ENCODE peak calls at places on chromosomes 13 and 19, in six cellular contexts. H, C, L, I, V and R are unnamed samples.

GRCh38 chr19:42191855-42192254 is 25.6 kb downstream of the DEDD2 start:
- DNase-seq in L (peak; percentile 98), C (no peak), H (no peak), V (no peak), I (peak; percentile 83), R (peak; percentile 65)

GRCh38 chr19:15180451-15181390 is 20.1 kb downstream of the NOTCH3 start:
- DNase-seq in L (no peak), V (no peak), I (peak; percentile 22), H (no peak), C (no peak), R (no peak)

GRCh38 chr19:6501740-6502648 is at the start of gene TUBB4A:
- DNase-seq in V (peak; percentile 23), L (no peak), H (peak; percentile 17), C (peak; percentile 46), I (no peak), R (peak; percentile 58)

GRCh38 chr13:70604448-70604847 is 496.2 kb upstream of the KLHL1 start:
- DNase-seq in L (no peak), C (no peak), V (no peak), H (no peak), I (no peak), R (no peak)

GRCh38 chr13:51557875-51558604 is 26.2 kb upstream of the WDFY2 start:
- DNase-seq in H (no peak), L (peak; percentile 90), C (no peak), V (no peak), I (no peak), R (no peak)

GRCh38 chr13:89969996-89970709 is 1377.3 kb upstream of the MIR17HG start:
- DNase-seq in V (no peak), I (no peak), C (no peak), L (peak; percentile 68), H (no peak), R (no peak)

GRCh38 chr19:13069415-13070369 is 33.0 kb downstream of the LYL1 start:
- DNase-seq in I (no peak), H (no peak), L (no peak), C (no peak), V (no peak), R (no peak)

GRCh38 chr19:55484571-55485438 is at the start of gene NAT14:
- DNase-seq in C (peak; percentile 64), V (peak; percentile 72), I (peak; percentile 38), L (peak; percentile 74), H (peak; percentile 17), R (peak; percentile 67)

GRCh38 chr13:59236309-59236939 is 927.3 kb downstream of the DIAPH3 start:
- DNase-seq in C (no peak), I (no peak), H (no peak), L (no peak), V (no peak), R (no peak)

GRCh38 chr13:101612736-101613135 is 160.3 kb downstream of the ITGBL1 start:
- DNase-seq in L (no peak), H (no peak), C (no peak), I (no peak), V (no peak), R (no peak)

GRCh38 chr13:109366521-109366920 is 419.9 kb downstream of the IRS2 start:
- DNase-seq in V (no peak), I (no peak), L (no peak), C (no peak), H (no peak), R (no peak)

GRCh38 chr19:3604987-3605343 is 1.7 kb downstream of the TBXA2R start:
- DNase-seq in V (no peak), L (no peak), C (no peak), H (no peak), I (no peak), R (peak; percentile 40)

GRCh38 chr19:13794388-13794751 is 873 bp upstream of the ZSWIM4 start:
- DNase-seq in C (no peak), I (peak; percentile 88), V (no peak), H (no peak), L (peak; percentile 90), R (no peak)

GRCh38 chr19:35901854-35902661 is at the start of gene HCST:
- DNase-seq in H (peak; percentile 93), I (no peak), V (no peak), L (peak; percentile 49), C (peak; percentile 31), R (peak; percentile 56)

GRCh38 chr19:42229855-42230331 is 9.8 kb downstream of the ZNF526 start:
- DNase-seq in C (no peak), I (no peak), L (peak; percentile 38), V (no peak), H (no peak), R (no peak)